ENCODE peak calls at places on chromosome 2, in ten cellular contexts. W is heart left ventricle, P is GM23248, M is uterus, K is upper lobe of right lung, C is AG04450, S is ascending aorta, J is PC-3, L is neuronal stem cell, Y is OCI-LY7. Z is an unnamed sample.

GRCh38 chr2:173446722-173447121 is 92.0 kb downstream of the CDCA7 start:
- DNase-seq in W (no peak), P (no peak), M (no peak), K (no peak), C (no peak), S (no peak), J (peak; percentile 60), L (no peak), Y (no peak), Z (no peak)

GRCh38 chr2:238082858-238083257 is 17.3 kb upstream of the ESPNL start:
- DNase-seq in W (no peak), P (no peak), M (no peak), K (no peak), C (no peak), S (no peak), J (no peak), L (no peak), Y (no peak), Z (no peak)

GRCh38 chr2:226873051-226873620 is 37.3 kb downstream of the RHBDD1 start:
- DNase-seq in W (no peak), P (no peak), M (no peak), K (no peak), C (no peak), S (no peak), J (peak; percentile 65), L (no peak), Y (no peak), Z (no peak)

GRCh38 chr2:150997702-150998480 is 263.8 kb downstream of the RBM43 start:
- DNase-seq in W (no peak), P (peak; percentile 62), M (no peak), K (no peak), C (no peak), S (no peak), J (no peak), L (no peak), Y (no peak), Z (no peak)

GRCh38 chr2:240730506-240731326 is 39.0 kb downstream of the AQP12A start:
- DNase-seq in W (no peak), P (no peak), M (no peak), K (no peak), C (no peak), S (no peak), J (no peak), L (no peak), Y (no peak), Z (no peak)

GRCh38 chr2:191114403-191114886 is 36.3 kb downstream of the STAT4 start:
- DNase-seq in W (no peak), P (peak; percentile 45), M (no peak), K (no peak), C (no peak), S (no peak), J (no peak), L (no peak), Y (no peak), Z (no peak)

GRCh38 chr2:155281907-155282306 is 583.4 kb downstream of the KCNJ3 start:
- DNase-seq in W (no peak), P (no peak), M (no peak), K (peak; percentile 35), C (no peak), S (no peak), J (no peak), L (no peak), Y (no peak), Z (no peak)

GRCh38 chr2:28433215-28433614 is 40.6 kb downstream of the FOSL2 start:
- DNase-seq in W (no peak), P (no peak), M (no peak), K (no peak), C (no peak), S (no peak), J (no peak), L (no peak), Y (no peak), Z (no peak)

GRCh38 chr2:164386226-164386625 is 235.1 kb downstream of the GRB14 start:
- DNase-seq in W (no peak), P (no peak), M (no peak), K (no peak), C (no peak), S (no peak), J (no peak), L (no peak), Y (no peak), Z (no peak)

GRCh38 chr2:217466799-217467198 is 536.0 kb downstream of the TNS1 start:
- DNase-seq in W (no peak), P (no peak), M (peak; percentile 67), K (no peak), C (no peak), S (no peak), J (no peak), L (no peak), Y (no peak), Z (no peak)

GRCh38 chr2:161141033-161141432 is 19.2 kb upstream of the TANK start:
- DNase-seq in W (no peak), P (no peak), M (no peak), K (no peak), C (no peak), S (no peak), J (no peak), L (no peak), Y (no peak), Z (no peak)

GRCh38 chr2:32925976-32926707 is 20.6 kb upstream of the LTBP1 start:
- DNase-seq in W (no peak), P (no peak), M (no peak), K (no peak), C (no peak), S (no peak), J (no peak), L (no peak), Y (no peak), Z (no peak)

GRCh38 chr2:203659650-203660049 is 46.8 kb upstream of the CD28 start:
- DNase-seq in W (no peak), P (no peak), M (no peak), K (no peak), C (no peak), S (no peak), J (no peak), L (no peak), Y (peak; percentile 82), Z (peak; percentile 33)

GRCh38 chr2:54409752-54410151 is 46.4 kb upstream of the SPTBN1 start:
- DNase-seq in W (no peak), P (no peak), M (no peak), K (no peak), C (no peak), S (no peak), J (no peak), L (no peak), Y (no peak), Z (no peak)

GRCh38 chr2:215888680-215889079 is 124.7 kb downstream of the MREG start:
- DNase-seq in W (no peak), P (no peak), M (peak; percentile 23), K (no peak), C (no peak), S (no peak), J (no peak), L (no peak), Y (no peak), Z (no peak)

GRCh38 chr2:151708788-151709187 is 25.5 kb downstream of the NEB start:
- DNase-seq in W (no peak), P (no peak), M (no peak), K (no peak), C (no peak), S (no peak), J (no peak), L (no peak), Y (no peak), Z (no peak)

GRCh38 chr2:20439503-20439902 is 7.4 kb upstream of the RHOB start:
- DNase-seq in W (peak; percentile 31), P (no peak), M (no peak), K (no peak), C (no peak), S (peak; percentile 69), J (no peak), L (no peak), Y (no peak), Z (peak; percentile 8)

GRCh38 chr2:136075466-136075865 is 42.5 kb downstream of the CXCR4 start:
- DNase-seq in W (no peak), P (no peak), M (no peak), K (no peak), C (no peak), S (no peak), J (no peak), L (no peak), Y (peak; percentile 84), Z (no peak)

GRCh38 chr2:163266772-163267171 is 428.2 kb upstream of the KCNH7 start:
- DNase-seq in W (no peak), P (peak; percentile 94), M (no peak), K (no peak), C (peak; percentile 24), S (no peak), J (peak; percentile 90), L (no peak), Y (no peak), Z (no peak)

GRCh38 chr2:229591611-229592010 is 122.7 kb downstream of the DNER start:
- DNase-seq in W (no peak), P (no peak), M (no peak), K (no peak), C (no peak), S (no peak), J (no peak), L (no peak), Y (no peak), Z (no peak)
- H3K27ac ChIP-seq in W (no peak overlapping the region), P (no peak overlapping the region), M (no peak overlapping the region), K (no peak overlapping the region), C (no peak overlapping the region), S (no peak overlapping the region), J (no peak overlapping the region), L (no peak overlapping the region), Y (no peak overlapping the region), Z (no peak overlapping the region)

GRCh38 chr2:222993920-222994650 is 57.9 kb upstream of the KCNE4 start:
- DNase-seq in W (peak; percentile 83), P (peak; percentile 97), M (peak; percentile 95), K (no peak), C (peak; percentile 89), S (peak; percentile 94), J (no peak), L (no peak), Y (no peak), Z (peak; percentile 73)
- H3K27ac ChIP-seq in W (peak overlapping the region; percentile 75), P (peak overlapping the region; percentile 95), M (peak overlapping the region; percentile 89), K (peak overlapping the region; percentile 25), C (peak overlapping the region; percentile 91), S (peak overlapping the region; percentile 77), J (no peak overlapping the region), L (no peak overlapping the region), Y (no peak overlapping the region), Z (peak overlapping the region; percentile 84)

DNA sequence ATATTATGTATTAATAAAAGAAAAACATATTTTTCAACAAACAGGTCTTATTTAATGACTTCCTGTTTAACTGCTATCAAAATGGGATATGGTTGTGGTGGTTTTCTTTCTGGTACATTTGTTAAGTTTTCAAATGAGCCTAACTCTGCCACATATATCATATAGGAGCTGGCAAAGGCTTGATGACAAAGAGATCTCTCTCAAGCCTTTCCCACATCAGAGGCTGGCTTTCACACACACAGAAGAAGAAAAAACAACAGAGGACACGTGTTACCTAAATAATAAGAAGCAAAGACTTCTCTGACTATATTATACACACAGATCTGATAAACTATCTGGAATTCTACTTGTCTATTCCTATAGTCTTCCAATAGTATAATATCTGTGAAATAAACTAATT is 46.1 kb downstream of the CFAP36 start:
- DNase-seq in W (no peak), P (no peak), M (no peak), K (no peak), C (no peak), S (no peak), J (no peak), L (no peak), Y (no peak), Z (no peak)
- H3K27ac ChIP-seq in W (no peak overlapping the region), P (no peak overlapping the region), M (no peak overlapping the region), K (no peak overlapping the region), C (no peak overlapping the region), S (no peak overlapping the region), J (no peak overlapping the region), L (no peak overlapping the region), Y (no peak overlapping the region), Z (no peak overlapping the region)

GRCh38 chr2:220745682-220746081 is 826.4 kb downstream of the EPHA4 start:
- DNase-seq in W (no peak), P (no peak), M (no peak), K (no peak), C (no peak), S (no peak), J (no peak), L (no peak), Y (no peak), Z (no peak)
- H3K27ac ChIP-seq in W (no peak overlapping the region), P (no peak overlapping the region), M (no peak overlapping the region), K (no peak overlapping the region), C (no peak overlapping the region), S (no peak overlapping the region), J (no peak overlapping the region), L (no peak overlapping the region), Y (no peak overlapping the region), Z (no peak overlapping the region)

Z was measured in transverse colon.